ENCODE peak calls at places on chromosomes 1 and 21, in four cellular contexts. Y is WTC11, R is SK-N-SH, C is K562. F is an unnamed sample.

GRCh38 chr1:10161541-10162290 is 48.7 kb upstream of the KIF1B start:
- DNase-seq in Y (no peak), R (no peak), C (no peak), F (no peak)

GRCh38 chr21:37412603-37413360 is 46.2 kb downstream of the DYRK1A start:
- DNase-seq in Y (no peak), R (no peak), C (no peak), F (no peak)

GRCh38 chr21:29287383-29287782 is 11.3 kb upstream of the BACH1 start:
- DNase-seq in Y (no peak), R (no peak), C (no peak), F (no peak)

GRCh38 chr1:156898151-156898550 is 4.6 kb downstream of the PEAR1 start:
- DNase-seq in Y (no peak), R (peak; percentile 75), C (no peak), F (no peak)

GRCh38 chr1:76158126-76158525 is 83.6 kb downstream of the ST6GALNAC3 start:
- DNase-seq in Y (no peak), R (no peak), C (no peak), F (no peak)

GRCh38 chr1:217563179-217563578 is 67.7 kb downstream of the GPATCH2 start:
- DNase-seq in Y (no peak), R (no peak), C (no peak), F (no peak)

GRCh38 chr1:13583592-13583963 is at the start of gene PDPN:
- DNase-seq in Y (peak; percentile 82), R (no peak), C (no peak), F (no peak)

GRCh38 chr1:211529453-211529852 is 37.5 kb upstream of the RD3 start:
- DNase-seq in Y (no peak), R (no peak), C (no peak), F (no peak)

GRCh38 chr1:99594205-99594604 is 51.7 kb upstream of the PALMD start:
- DNase-seq in Y (no peak), R (no peak), C (peak; percentile 20), F (no peak)

GRCh38 chr1:221841291-221841982 is 99.5 kb upstream of the DUSP10 start:
- DNase-seq in Y (no peak), R (no peak), C (no peak), F (no peak)
- TF ChIP-seq USF1 in Y (no peak), R (no peak), C (no peak), F (no peak)

DNA sequence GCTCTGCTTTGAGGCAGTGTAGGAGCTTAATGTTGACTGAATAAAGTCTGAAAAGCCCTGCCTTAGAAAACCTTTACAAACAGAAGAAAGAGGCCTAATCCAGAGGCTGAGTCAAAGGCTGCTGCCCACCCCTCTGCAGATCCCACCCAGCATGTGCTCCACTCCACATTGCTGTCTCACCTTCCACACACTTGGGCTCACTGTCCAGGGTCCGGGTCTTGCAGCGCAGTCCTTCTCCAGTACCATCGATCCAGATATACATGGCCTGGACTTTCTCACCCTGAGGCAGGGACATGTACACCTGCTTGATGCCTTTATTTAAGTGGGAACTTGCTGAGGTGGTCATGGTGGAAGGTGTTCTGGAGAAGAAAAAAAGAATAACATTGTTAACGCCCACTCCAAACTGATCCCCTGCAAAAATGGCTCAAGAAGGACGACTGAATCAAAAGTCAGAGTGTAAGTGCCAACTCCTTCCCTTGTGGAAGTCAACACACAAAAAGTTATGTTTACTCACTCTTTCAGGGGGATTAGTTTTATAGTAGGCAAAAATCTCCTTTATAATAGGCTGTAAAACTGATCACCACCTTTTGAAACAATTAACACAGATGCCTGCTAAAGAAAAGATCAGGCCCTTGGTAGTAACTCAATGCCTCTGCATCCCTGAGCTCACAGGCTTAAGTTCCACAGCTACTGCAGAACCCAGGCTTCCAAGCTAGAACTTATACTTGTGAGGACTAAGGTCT is 3.0 kb downstream of the GLUL start:
- DNase-seq in Y (no peak), R (no peak), C (no peak), F (no peak)
- TF ChIP-seq USF1 in Y (no peak), R (no peak), C (no peak), F (no peak)

GRCh38 chr1:55443175-55443933 is 228.2 kb upstream of the USP24 start:
- DNase-seq in Y (no peak), R (no peak), C (peak; percentile 40), F (no peak)

GRCh38 chr1:55446351-55446750 is 231.2 kb upstream of the USP24 start:
- DNase-seq in Y (no peak), R (no peak), C (no peak), F (no peak)

GRCh38 chr1:55444660-55445059 is 229.5 kb upstream of the USP24 start:
- DNase-seq in Y (no peak), R (no peak), C (no peak), F (no peak)

GRCh38 chr1:55447488-55447887 is 232.3 kb upstream of the USP24 start:
- DNase-seq in Y (no peak), R (no peak), C (no peak), F (no peak)

GRCh38 chr1:55445416-55445815 is 230.3 kb upstream of the USP24 start:
- DNase-seq in Y (no peak), R (no peak), C (no peak), F (peak; percentile 12)
- TF ChIP-seq USF1 in Y (no peak), R (no peak), C (no peak), F (no peak)

GRCh38 chr21:38422067-38422466 is 76.2 kb downstream of the ERG start:
- DNase-seq in Y (no peak), R (no peak), C (no peak), F (no peak)
- TF ChIP-seq USF1 in Y (no peak), R (no peak), C (no peak), F (no peak)

GRCh38 chr1:247627951-247628350 is 22.6 kb downstream of the OR2G3 start:
- DNase-seq in Y (no peak), R (no peak), C (no peak), F (no peak)
- TF ChIP-seq USF1 in Y (no peak), R (no peak), C (no peak), F (no peak)

DNA sequence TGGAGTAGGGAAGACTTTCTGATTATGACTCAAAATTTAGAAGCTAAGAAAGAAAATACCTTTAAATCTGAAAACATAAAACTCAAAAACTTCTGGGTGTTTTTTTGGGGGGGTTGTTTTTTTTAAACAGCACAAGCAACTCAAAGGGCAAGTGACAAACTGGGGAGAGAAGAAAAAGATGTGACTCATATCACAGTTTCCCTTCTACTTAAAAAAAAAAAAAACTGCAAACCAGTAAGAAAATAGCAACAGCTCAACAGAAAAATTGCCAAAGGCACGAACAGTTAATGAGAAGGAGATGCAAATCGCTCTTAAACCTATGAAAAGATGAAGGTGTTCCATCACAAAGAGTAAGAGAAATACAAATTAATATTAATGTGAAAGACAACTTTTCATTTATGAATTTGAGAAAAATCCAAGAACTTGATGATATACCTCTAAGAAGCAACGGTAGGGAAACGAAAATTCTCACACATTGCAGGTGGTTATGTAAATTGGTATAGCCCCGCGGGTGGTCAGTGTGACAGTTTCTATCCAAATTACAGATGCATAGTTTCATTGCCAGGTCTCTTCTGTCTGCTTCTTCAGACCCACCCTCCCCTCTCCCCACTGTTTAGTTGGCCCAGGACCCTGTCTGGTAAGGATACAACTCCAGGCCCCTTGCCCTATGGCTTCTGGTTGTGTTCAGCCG is 9.0 kb downstream of the IFNAR2 start:
- DNase-seq in Y (no peak), R (no peak), C (no peak), F (peak; percentile 76)
- TF ChIP-seq USF1 in Y (no peak), R (no peak), C (no peak), F (no peak)

GRCh38 chr21:34765619-34766018 is 96.8 kb downstream of the CLIC6 start:
- DNase-seq in Y (no peak), R (no peak), C (no peak), F (no peak)

GRCh38 chr21:34770581-34770980 is 101.8 kb downstream of the CLIC6 start:
- DNase-seq in Y (no peak), R (no peak), C (no peak), F (no peak)

GRCh38 chr21:34764715-34765284 is 96.0 kb downstream of the CLIC6 start:
- DNase-seq in Y (no peak), R (no peak), C (no peak), F (no peak)

GRCh38 chr21:34768326-34768725 is 99.5 kb downstream of the CLIC6 start:
- DNase-seq in Y (no peak), R (no peak), C (no peak), F (no peak)

DNA sequence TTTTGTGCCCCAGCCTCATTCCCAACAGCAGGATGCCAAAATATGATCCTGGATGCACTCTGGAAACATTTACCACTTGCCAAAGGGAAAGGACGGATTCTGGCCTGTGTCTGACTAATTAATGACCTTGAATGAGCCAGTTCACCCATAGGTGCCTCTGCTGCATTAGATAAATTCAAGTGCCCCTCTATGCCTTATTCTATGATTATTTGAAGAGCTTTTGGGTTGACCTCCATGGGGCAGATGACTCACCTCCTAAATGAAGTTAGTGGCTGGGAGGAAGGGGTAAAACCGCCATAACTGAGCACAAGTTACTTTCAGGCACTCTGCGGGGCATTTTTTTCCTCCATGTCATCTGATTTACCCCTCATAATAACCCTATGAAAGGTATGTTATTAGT is 98.1 kb downstream of the CLIC6 start:
- DNase-seq in Y (no peak), R (no peak), C (no peak), F (no peak)
- TF ChIP-seq USF1 in Y (no peak), R (no peak), C (no peak), F (no peak)

DNA sequence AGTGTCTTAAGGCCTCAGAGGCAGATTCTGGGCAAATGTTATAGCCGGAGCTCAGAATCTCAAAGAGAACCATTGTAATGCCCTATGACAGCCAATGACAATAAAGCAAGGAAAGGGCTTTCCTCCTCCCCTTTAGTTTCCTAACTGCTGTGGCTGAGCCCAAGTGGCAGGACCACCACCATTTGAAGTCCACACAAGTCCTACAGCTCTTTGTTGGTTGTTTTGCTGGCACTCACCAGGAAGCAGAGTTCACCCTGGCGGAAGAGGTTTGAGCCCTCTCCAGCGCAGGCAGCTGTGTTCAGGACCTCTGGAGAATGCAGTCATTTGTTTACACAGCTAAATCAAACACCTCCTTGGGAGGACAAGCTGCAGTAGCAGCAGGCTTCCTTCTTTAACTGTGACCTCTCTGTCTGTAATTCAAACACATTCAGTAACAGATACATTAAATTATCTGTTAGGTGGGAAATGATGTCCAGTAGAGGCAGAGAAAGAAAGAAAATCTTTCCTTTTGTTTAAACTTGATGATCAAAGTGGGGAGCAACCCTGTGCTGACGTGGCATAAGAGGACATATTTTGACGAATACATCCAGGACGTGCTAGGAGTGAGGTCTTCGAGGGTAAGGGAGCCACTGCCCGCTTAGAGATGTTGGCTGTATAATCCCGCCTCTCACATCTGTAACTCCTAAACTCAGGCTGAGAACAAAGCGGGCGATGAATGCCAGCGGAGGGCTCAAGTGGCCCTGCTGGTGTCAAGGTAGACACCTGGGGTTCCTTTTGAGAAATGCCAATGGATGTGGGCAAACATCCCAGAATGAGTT is 51.9 kb downstream of the ABCA4 start:
- DNase-seq in Y (peak; percentile 29), R (no peak), C (no peak), F (no peak)
- TF ChIP-seq USF1 in Y (no peak), R (no peak), C (no peak), F (no peak)